ENCODE peak calls at places on chromosomes 3 and 15, in eight cellular contexts. B is upper lobe of right lung, S is stomach, D is GM12878, X is left ventricle myocardium inferior, C is thyroid gland, T is psoas muscle, V is ascending aorta. Q is an unnamed sample.

GRCh38 chr3:124620600-124621063 is 109.6 kb upstream of the UMPS start:
- DNase-seq in B (no peak), S (peak; percentile 54), D (peak; percentile 38), X (no peak), C (no peak), T (no peak), V (no peak), Q (no peak)

GRCh38 chr3:10772230-10773161 is 43.5 kb upstream of the SLC6A11 start:
- DNase-seq in B (no peak), S (no peak), D (no peak), X (no peak), C (no peak), T (no peak), V (peak; percentile 55), Q (no peak)

GRCh38 chr3:137509354-137510045 is 254.6 kb upstream of the SOX14 start:
- DNase-seq in B (no peak), S (no peak), D (no peak), X (no peak), C (no peak), T (no peak), V (no peak), Q (no peak)

GRCh38 chr3:15292765-15293522 is 39.4 kb downstream of the SH3BP5 start:
- DNase-seq in B (peak; percentile 71), S (no peak), D (no peak), X (no peak), C (peak; percentile 69), T (peak; percentile 71), V (peak; percentile 93), Q (no peak)

GRCh38 chr3:18660059-18660458 is 234.9 kb upstream of the SATB1 start:
- DNase-seq in B (no peak), S (no peak), D (no peak), X (no peak), C (no peak), T (no peak), V (no peak), Q (no peak)

GRCh38 chr15:92801774-92802464 is 98.2 kb upstream of the CHD2 start:
- DNase-seq in B (peak; percentile 74), S (no peak), D (no peak), X (peak; percentile 56), C (no peak), T (peak; percentile 68), V (peak; percentile 85), Q (peak; percentile 87)

GRCh38 chr3:175430975-175431374 is 571.8 kb downstream of the NAALADL2 start:
- DNase-seq in B (no peak), S (no peak), D (no peak), X (no peak), C (no peak), T (no peak), V (no peak), Q (no peak)

GRCh38 chr3:149536429-149536828 is 61.9 kb downstream of the TM4SF4 start:
- DNase-seq in B (peak; percentile 74), S (no peak), D (no peak), X (peak; percentile 73), C (peak; percentile 97), T (peak; percentile 50), V (peak; percentile 69), Q (no peak)

GRCh38 chr3:197829397-197830045 is 38.5 kb downstream of the LRCH3 start:
- DNase-seq in B (no peak), S (no peak), D (no peak), X (no peak), C (no peak), T (no peak), V (no peak), Q (no peak)

GRCh38 chr15:86139828-86140227 is 60.2 kb downstream of the AGBL1 start:
- DNase-seq in B (no peak), S (no peak), D (no peak), X (no peak), C (no peak), T (no peak), V (no peak), Q (no peak)

GRCh38 chr3:55159016-55159415 is 231.2 kb upstream of the LRTM1 start:
- DNase-seq in B (no peak), S (no peak), D (no peak), X (no peak), C (no peak), T (no peak), V (no peak), Q (no peak)

GRCh38 chr3:130442284-130442683 is 74.7 kb upstream of the COL6A6 start:
- DNase-seq in B (no peak), S (no peak), D (no peak), X (no peak), C (no peak), T (no peak), V (no peak), Q (no peak)

GRCh38 chr3:37024820-37025405 is 31.6 kb downstream of the MLH1 start:
- DNase-seq in B (no peak), S (no peak), D (peak; percentile 19), X (no peak), C (no peak), T (no peak), V (no peak), Q (no peak)

GRCh38 chr3:37025562-37026335 is 32.4 kb downstream of the MLH1 start:
- DNase-seq in B (no peak), S (no peak), D (no peak), X (no peak), C (peak; percentile 77), T (no peak), V (no peak), Q (no peak)

GRCh38 chr3:37026851-37027250 is 33.5 kb downstream of the MLH1 start:
- DNase-seq in B (no peak), S (no peak), D (no peak), X (no peak), C (peak; percentile 46), T (no peak), V (no peak), Q (no peak)

GRCh38 chr3:37028329-37028728 is 35.0 kb downstream of the MLH1 start:
- DNase-seq in B (no peak), S (peak; percentile 77), D (no peak), X (peak; percentile 70), C (peak; percentile 74), T (no peak), V (no peak), Q (no peak)

DNA sequence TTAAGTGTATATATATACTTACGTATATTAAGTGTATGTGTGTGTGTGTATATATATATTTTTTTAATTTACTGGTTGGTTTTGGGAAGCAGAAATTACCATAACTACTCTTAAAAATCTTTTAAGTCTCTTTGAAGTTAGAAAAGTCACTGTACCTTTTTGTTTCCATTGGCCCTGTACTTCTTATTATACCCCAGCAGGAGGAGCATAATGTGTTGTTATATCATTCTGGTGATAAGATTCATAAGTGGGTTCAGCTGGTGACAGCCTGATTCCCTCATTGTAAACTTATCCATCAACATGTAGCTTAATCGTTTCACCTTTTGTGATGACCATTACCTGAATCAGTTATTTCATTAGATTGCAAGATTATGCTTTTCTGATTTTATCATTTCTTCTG is 30.8 kb downstream of the MLH1 start:
- DNase-seq in B (no peak), S (no peak), D (no peak), X (no peak), C (no peak), T (no peak), V (no peak), Q (no peak)
- TF ChIP-seq CTCF in B (peak; percentile 44), S (no peak), D (peak; percentile 27), X (peak; percentile 62), C (no peak), T (peak; percentile 38), V (peak; percentile 18), Q (peak; percentile 38)

GRCh38 chr15:41827880-41828746 is at the start of gene JMJD7:
- DNase-seq in B (peak; percentile 98), S (peak; percentile 95), D (peak; percentile 44), X (peak; percentile 95), C (peak; percentile 96), T (peak; percentile 96), V (peak; percentile 95), Q (no peak)

GRCh38 chr15:41825572-41826535 is 2.0 kb upstream of the JMJD7 start:
- DNase-seq in B (no peak), S (no peak), D (no peak), X (no peak), C (peak; percentile 72), T (no peak), V (no peak), Q (no peak)

GRCh38 chr15:41829959-41830646 is 2.2 kb downstream of the JMJD7 start:
- DNase-seq in B (no peak), S (peak; percentile 48), D (no peak), X (no peak), C (no peak), T (no peak), V (no peak), Q (no peak)

GRCh38 chr15:41827290-41827879 is 507 bp upstream of the JMJD7 start:
- DNase-seq in B (no peak), S (peak; percentile 34), D (no peak), X (peak; percentile 29), C (peak; percentile 42), T (no peak), V (no peak), Q (no peak)

GRCh38 chr15:41828747-41829270 is 917 bp downstream of the JMJD7 start:
- DNase-seq in B (no peak), S (no peak), D (no peak), X (no peak), C (no peak), T (no peak), V (no peak), Q (no peak)
- H3K4me3 ChIP-seq in B (peak overlapping the region; percentile 95), S (peak overlapping the region; percentile 85), D (peak overlapping the region; percentile 85), X (peak overlapping the region; percentile 93), C (no peak overlapping the region), T (peak overlapping the region; percentile 93), V (peak overlapping the region; percentile 74), Q (peak overlapping the region; percentile 70)

GRCh38 chr3:122913539-122914100 is 113.9 kb downstream of the SEMA5B start:
- DNase-seq in B (no peak), S (no peak), D (no peak), X (no peak), C (no peak), T (no peak), V (peak; percentile 47), Q (no peak)
- H3K27me3 ChIP-seq in B (peaks cover 18% of the 10 kb centered on the region), S (peaks cover 21% of the 10 kb centered on the region), D (no peaks in the 10 kb centered on the region), X (peaks cover 22% of the 10 kb centered on the region), C (no peaks in the 10 kb centered on the region), T (no peaks in the 10 kb centered on the region), V (no peaks in the 10 kb centered on the region), Q (peaks cover 27% of the 10 kb centered on the region)

GRCh38 chr3:101720851-101721649 is 3.4 kb upstream of the CEP97 start:
- DNase-seq in B (no peak), S (no peak), D (no peak), X (no peak), C (no peak), T (no peak), V (no peak), Q (peak; percentile 49)

GRCh38 chr3:101724329-101725191 is at the start of gene CEP97:
- DNase-seq in B (peak; percentile 95), S (peak; percentile 88), D (peak; percentile 78), X (peak; percentile 89), C (peak; percentile 90), T (peak; percentile 90), V (peak; percentile 96), Q (peak; percentile 51)

GRCh38 chr3:101722394-101723173 is 1.8 kb upstream of the CEP97 start:
- DNase-seq in B (no peak), S (no peak), D (peak; percentile 78), X (no peak), C (no peak), T (no peak), V (no peak), Q (no peak)

GRCh38 chr3:101719604-101720185 is 4.7 kb upstream of the CEP97 start:
- DNase-seq in B (no peak), S (no peak), D (no peak), X (no peak), C (no peak), T (no peak), V (no peak), Q (no peak)

DNA sequence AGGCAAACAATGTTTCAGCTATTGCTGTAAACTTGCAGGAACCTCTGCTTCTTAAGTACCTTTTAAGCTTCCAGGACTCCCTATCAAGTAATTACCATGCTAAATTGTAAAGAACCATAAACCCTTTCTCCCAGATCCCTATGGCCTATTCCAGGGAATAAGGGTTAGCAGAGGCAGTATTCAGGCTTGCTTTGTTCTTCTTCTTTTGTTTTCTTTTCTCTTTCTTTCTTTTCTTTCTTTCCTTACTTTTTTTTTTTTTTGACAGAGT is 2.8 kb upstream of the CEP97 start:
- DNase-seq in B (no peak), S (no peak), D (no peak), X (no peak), C (no peak), T (no peak), V (no peak), Q (no peak)
- TF ChIP-seq CTCF in B (no peak), S (no peak), D (no peak), X (no peak), C (no peak), T (no peak), V (no peak), Q (no peak)

Q was measured in BJ.